ENCODE peak calls at places on chromosome 12, in seven cellular contexts. M is activated CD4-positive, alpha-beta T cell treated with anti-CD3 and anti-CD28 coated beads for 24 hours; G is activated naive CD4-positive, alpha-beta T cell; J is iris pigment epithelial cell; U is COR-L47; E is GDM1; D is stimulated activated CD4-positive, alpha-beta T cell treated with anti-CD3 and anti-CD28 coated beads, Interleukin-4, amount 100 ng/mL, for 1 hour. Y is an unnamed sample.

GRCh38 chr12:27474344-27474743 is 27.8 kb downstream of the SMCO2 start:
- DNase-seq in M (no peak), G (no peak), J (peak), U (no peak), D (no peak), E (no peak), Y (no peak)

GRCh38 chr12:72273851-72274284 is 1.7 kb downstream of the TRHDE start:
- DNase-seq in M (no peak), G (no peak), J (no peak), E (no peak), U (no peak), D (no peak), Y (no peak)

GRCh38 chr12:52741378-52742195 is 35.6 kb downstream of the KRT76 start:
- DNase-seq in D (peak), M (peak), J (peak), G (no peak), U (no peak), E (peak), Y (no peak)

GRCh38 chr12:90058721-90059120 is 350.1 kb upstream of the ATP2B1 start:
- DNase-seq in G (no peak), E (no peak), J (peak), U (no peak), M (no peak), D (no peak), Y (no peak)

GRCh38 chr12:111753144-111753881 is 13.4 kb upstream of the ALDH2 start:
- DNase-seq in D (no peak), E (peak), M (no peak), G (no peak), J (peak), U (no peak), Y (no peak)

GRCh38 chr12:388547-389137 is 478 bp downstream of the KDM5A start:
- DNase-seq in M (no peak), E (no peak), U (no peak), J (peak), G (no peak), D (peak), Y (no peak)

GRCh38 chr12:14199455-14200199 is 165.9 kb upstream of the ATF7IP start:
- DNase-seq in M (no peak), D (no peak), J (no peak), G (no peak), U (no peak), E (no peak), Y (no peak)

GRCh38 chr12:43271659-43272058 is 280.3 kb downstream of the ADAMTS20 start:
- DNase-seq in D (no peak), G (no peak), J (no peak), M (no peak), E (no peak), U (no peak), Y (no peak)

GRCh38 chr12:11836964-11837286 is 187.5 kb downstream of the ETV6 start:
- DNase-seq in E (no peak), J (no peak), G (no peak), U (no peak), D (no peak), M (no peak), Y (no peak)

Y was measured in CMK.